ENCODE peak calls at places on chromosomes 6 and 20, in six cellular contexts. H is NCI-H1048; O is naive thymus-derived CD4-positive, alpha-beta T cell; P is DMS53; B is T-helper 2 cell; A is right cardiac atrium. W is an unnamed sample.

GRCh38 chr6:150751296-150751695 is 114.2 kb upstream of the MTHFD1L start:
- DNase-seq in H (no peak), O (no peak), P (no peak), B (no peak), A (no peak), W (no peak)

GRCh38 chr20:9359561-9360308 is 154.7 kb upstream of the LAMP5 start:
- DNase-seq in H (no peak), O (no peak), P (peak), B (no peak), A (peak), W (peak)

GRCh38 chr6:108655840-108656650 is 95.3 kb downstream of the FOXO3 start:
- DNase-seq in H (peak), O (no peak), P (peak), B (no peak), A (peak), W (peak)

GRCh38 chr20:56634307-56634706 is 5.2 kb downstream of the TFAP2C start:
- DNase-seq in H (no peak), O (no peak), P (no peak), B (no peak), A (no peak), W (no peak)

GRCh38 chr20:61925555-61926252 is 140.0 kb downstream of the TAF4 start:
- DNase-seq in H (no peak), O (no peak), P (peak), B (no peak), A (no peak), W (no peak)

GRCh38 chr20:53748821-53749402 is 155.3 kb upstream of the ZNF217 start:
- DNase-seq in H (no peak), O (no peak), P (no peak), B (no peak), A (no peak), W (no peak)

GRCh38 chr6:145699462-145699861 is 35.9 kb downstream of the EPM2A start:
- DNase-seq in H (no peak), O (no peak), P (no peak), B (no peak), A (no peak), W (no peak)

GRCh38 chr6:107716688-107717089 is 107.4 kb downstream of the SCML4 start:
- DNase-seq in H (no peak), O (peak), P (peak), B (peak), A (no peak), W (no peak)

GRCh38 chr6:111874030-111874425 is 776 bp upstream of the FYN start:
- DNase-seq in H (no peak), O (peak), P (peak), B (peak), A (peak), W (no peak)

GRCh38 chr20:59785986-59786753 is 147.3 kb downstream of the SYCP2 start:
- DNase-seq in H (no peak), O (no peak), P (peak), B (no peak), A (no peak), W (no peak)

GRCh38 chr20:25223179-25223661 is 24.7 kb upstream of the PYGB start:
- DNase-seq in H (no peak), O (peak), P (peak), B (no peak), A (no peak), W (no peak)

GRCh38 chr6:91718198-91718597 is 1131.3 kb upstream of the MAP3K7 start:
- DNase-seq in H (no peak), O (no peak), P (no peak), B (no peak), A (no peak), W (no peak)

GRCh38 chr20:38935967-38936407 is 9.8 kb downstream of the FAM83D start:
- DNase-seq in H (no peak), O (no peak), P (no peak), B (no peak), A (no peak), W (no peak)

GRCh38 chr6:89414215-89414614 is 2.1 kb upstream of the RRAGD start:
- DNase-seq in H (no peak), O (no peak), P (peak), B (no peak), A (no peak), W (no peak)

GRCh38 chr6:164016056-164016455 is 601.5 kb downstream of the QKI start:
- DNase-seq in H (no peak), O (no peak), P (no peak), B (no peak), A (no peak), W (no peak)

GRCh38 chr20:57465486-57465885 is 59.5 kb downstream of the CTCFL start:
- DNase-seq in H (no peak), O (no peak), P (no peak), B (no peak), A (no peak), W (no peak)

GRCh38 chr6:55773620-55774019 is 101.8 kb downstream of the BMP5 start:
- DNase-seq in H (no peak), O (no peak), P (no peak), B (no peak), A (no peak), W (no peak)

GRCh38 chr20:37381621-37382538 is 35.9 kb downstream of the SRC start:
- DNase-seq in H (no peak), O (no peak), P (peak), B (no peak), A (no peak), W (no peak)

GRCh38 chr20:36777152-36777551 is 3.6 kb upstream of the DSN1 start:
- DNase-seq in H (no peak), O (no peak), P (no peak), B (no peak), A (no peak), W (no peak)

GRCh38 chr6:17869010-17869752 is 118.3 kb downstream of the KIF13A start:
- DNase-seq in H (no peak), O (no peak), P (no peak), B (no peak), A (no peak), W (no peak)

GRCh38 chr20:4076671-4077070 is 61.3 kb upstream of the RNF24 start:
- DNase-seq in H (no peak), O (no peak), P (no peak), B (no peak), A (no peak), W (no peak)

GRCh38 chr6:166957087-166957804 is 896 bp upstream of the RNASET2 start:
- DNase-seq in H (no peak), O (peak), P (peak), B (peak), A (peak), W (peak)

GRCh38 chr6:169746556-169746955 is 4.8 kb downstream of the DYNLT2 start:
- DNase-seq in H (no peak), O (no peak), P (no peak), B (no peak), A (no peak), W (no peak)

GRCh38 chr20:39019805-39020325 is 57.7 kb downstream of the DHX35 start:
- DNase-seq in H (no peak), O (peak), P (no peak), B (no peak), A (no peak), W (no peak)

GRCh38 chr6:53359088-53359842 is 10.5 kb upstream of the ELOVL5 start:
- DNase-seq in H (no peak), O (peak), P (peak), B (peak), A (peak), W (peak)

GRCh38 chr20:1758765-1759164 is 101.2 kb upstream of the SIRPG start:
- DNase-seq in H (no peak), O (no peak), P (no peak), B (no peak), A (no peak), W (no peak)

GRCh38 chr20:7770578-7770977 is 169.7 kb downstream of the HAO1 start:
- DNase-seq in H (no peak), O (no peak), P (peak), B (no peak), A (no peak), W (no peak)

GRCh38 chr6:57040011-57040410 is 6.5 kb upstream of the KIAA1586 start:
- DNase-seq in H (no peak), O (no peak), P (peak), B (no peak), A (no peak), W (no peak)

GRCh38 chr6:147528511-147529145 is 20.1 kb downstream of the SAMD5 start:
- DNase-seq in H (no peak), O (no peak), P (no peak), B (no peak), A (no peak), W (no peak)

GRCh38 chr6:10451828-10452509 is 37.1 kb upstream of the TFAP2A start:
- DNase-seq in H (no peak), O (no peak), P (no peak), B (no peak), A (peak), W (peak)

GRCh38 chr6:145815875-145816274 is 1.3 kb upstream of the FBXO30 start:
- DNase-seq in H (no peak), O (no peak), P (peak), B (no peak), A (no peak), W (no peak)

GRCh38 chr6:33896391-33897192 is 92.8 kb upstream of the MLN start:
- DNase-seq in H (no peak), O (peak), P (no peak), B (no peak), A (no peak), W (no peak)

GRCh38 chr6:3320238-3320637 is 61.5 kb downstream of the PSMG4 start:
- DNase-seq in H (no peak), O (no peak), P (no peak), B (no peak), A (no peak), W (no peak)

GRCh38 chr6:6008648-6009421 is 2.1 kb upstream of the NRN1 start:
- DNase-seq in H (peak), O (peak), P (peak), B (no peak), A (peak), W (peak)

GRCh38 chr6:15522026-15522425 is 140.8 kb downstream of the DTNBP1 start:
- DNase-seq in H (no peak), O (no peak), P (no peak), B (no peak), A (no peak), W (no peak)